ENCODE peak calls at places on chromosomes 7 and 10, in seven cellular contexts. One of them, this sample, is unnamed.

GRCh38 chr7:90825779-90826178 is 229.7 kb downstream of the CDK14 start:
- DNase-seq in T47D: no peak
- DNase-seq in D341Med: no peak
- DNase-seq in A673: peak; percentile 37
- DNase-seq in HFFc6: peak; percentile 66
- DNase-seq in activated naive CD8-positive, alpha-beta T cell treated with anti-CD3 and anti-CD28 coated beads, Interleukin-2, amount 10 ng/mL, durations not matched to agents 7 days and 5 days: no peak
- DNase-seq in EH: peak; percentile 85
- DNase-seq in this sample: no peak

GRCh38 chr10:25047902-25048301 is 31.5 kb downstream of the THNSL1 start:
- DNase-seq in T47D: no peak
- DNase-seq in D341Med: no peak
- DNase-seq in A673: no peak
- DNase-seq in HFFc6: peak; percentile 58
- DNase-seq in activated naive CD8-positive, alpha-beta T cell treated with anti-CD3 and anti-CD28 coated beads, Interleukin-2, amount 10 ng/mL, durations not matched to agents 7 days and 5 days: no peak
- DNase-seq in EH: peak; percentile 87
- DNase-seq in this sample: peak; percentile 61

GRCh38 chr10:71933651-71934050 is 30.5 kb upstream of the CHST3 start:
- DNase-seq in T47D: no peak
- DNase-seq in D341Med: no peak
- DNase-seq in A673: no peak
- DNase-seq in HFFc6: no peak
- DNase-seq in activated naive CD8-positive, alpha-beta T cell treated with anti-CD3 and anti-CD28 coated beads, Interleukin-2, amount 10 ng/mL, durations not matched to agents 7 days and 5 days: no peak
- DNase-seq in EH: no peak
- DNase-seq in this sample: no peak

GRCh38 chr7:55477781-55478374 is 94.4 kb downstream of the VOPP1 start:
- DNase-seq in T47D: no peak
- DNase-seq in D341Med: no peak
- DNase-seq in A673: no peak
- DNase-seq in HFFc6: peak; percentile 94
- DNase-seq in activated naive CD8-positive, alpha-beta T cell treated with anti-CD3 and anti-CD28 coated beads, Interleukin-2, amount 10 ng/mL, durations not matched to agents 7 days and 5 days: no peak
- DNase-seq in EH: peak; percentile 98
- DNase-seq in this sample: no peak

GRCh38 chr10:84469470-84469869 is 141.1 kb downstream of the CCSER2 start:
- DNase-seq in T47D: no peak
- DNase-seq in D341Med: no peak
- DNase-seq in A673: no peak
- DNase-seq in HFFc6: no peak
- DNase-seq in activated naive CD8-positive, alpha-beta T cell treated with anti-CD3 and anti-CD28 coated beads, Interleukin-2, amount 10 ng/mL, durations not matched to agents 7 days and 5 days: no peak
- DNase-seq in EH: peak; percentile 35
- DNase-seq in this sample: no peak

GRCh38 chr10:114518401-114519305 is 114.4 kb upstream of the AFAP1L2 start:
- DNase-seq in T47D: no peak
- DNase-seq in D341Med: no peak
- DNase-seq in A673: no peak
- DNase-seq in HFFc6: no peak
- DNase-seq in activated naive CD8-positive, alpha-beta T cell treated with anti-CD3 and anti-CD28 coated beads, Interleukin-2, amount 10 ng/mL, durations not matched to agents 7 days and 5 days: no peak
- DNase-seq in EH: no peak
- DNase-seq in this sample: no peak

GRCh38 chr10:8229153-8229552 is 174.7 kb downstream of the GATA3 start:
- DNase-seq in T47D: no peak
- DNase-seq in D341Med: no peak
- DNase-seq in A673: no peak
- DNase-seq in HFFc6: no peak
- DNase-seq in activated naive CD8-positive, alpha-beta T cell treated with anti-CD3 and anti-CD28 coated beads, Interleukin-2, amount 10 ng/mL, durations not matched to agents 7 days and 5 days: no peak
- DNase-seq in EH: no peak
- DNase-seq in this sample: no peak

GRCh38 chr7:8638076-8638475 is 204.7 kb downstream of the NXPH1 start:
- DNase-seq in T47D: peak; percentile 7
- DNase-seq in D341Med: peak; percentile 42
- DNase-seq in A673: no peak
- DNase-seq in HFFc6: no peak
- DNase-seq in activated naive CD8-positive, alpha-beta T cell treated with anti-CD3 and anti-CD28 coated beads, Interleukin-2, amount 10 ng/mL, durations not matched to agents 7 days and 5 days: no peak
- DNase-seq in EH: no peak
- DNase-seq in this sample: no peak

GRCh38 chr10:112783653-112784426 is 166.2 kb upstream of the TCF7L2 start:
- DNase-seq in T47D: no peak
- DNase-seq in D341Med: no peak
- DNase-seq in A673: no peak
- DNase-seq in HFFc6: no peak
- DNase-seq in activated naive CD8-positive, alpha-beta T cell treated with anti-CD3 and anti-CD28 coated beads, Interleukin-2, amount 10 ng/mL, durations not matched to agents 7 days and 5 days: no peak
- DNase-seq in EH: peak; percentile 15
- DNase-seq in this sample: no peak

GRCh38 chr7:118473271-118473670 is 248.8 kb downstream of the ANKRD7 start:
- DNase-seq in T47D: no peak
- DNase-seq in D341Med: no peak
- DNase-seq in A673: no peak
- DNase-seq in HFFc6: no peak
- DNase-seq in activated naive CD8-positive, alpha-beta T cell treated with anti-CD3 and anti-CD28 coated beads, Interleukin-2, amount 10 ng/mL, durations not matched to agents 7 days and 5 days: no peak
- DNase-seq in EH: no peak
- DNase-seq in this sample: no peak

GRCh38 chr10:103859161-103860141 is 4.1 kb upstream of the SH3PXD2A start:
- DNase-seq in T47D: peak; percentile 55
- DNase-seq in D341Med: peak; percentile 60
- DNase-seq in A673: peak; percentile 86
- DNase-seq in HFFc6: peak; percentile 63
- DNase-seq in activated naive CD8-positive, alpha-beta T cell treated with anti-CD3 and anti-CD28 coated beads, Interleukin-2, amount 10 ng/mL, durations not matched to agents 7 days and 5 days: no peak
- DNase-seq in EH: peak; percentile 76
- DNase-seq in this sample: peak; percentile 75

GRCh38 chr10:98299341-98299740 is 31.3 kb upstream of the LOXL4 start:
- DNase-seq in T47D: peak; percentile 48
- DNase-seq in D341Med: no peak
- DNase-seq in A673: no peak
- DNase-seq in HFFc6: no peak
- DNase-seq in activated naive CD8-positive, alpha-beta T cell treated with anti-CD3 and anti-CD28 coated beads, Interleukin-2, amount 10 ng/mL, durations not matched to agents 7 days and 5 days: no peak
- DNase-seq in EH: peak; percentile 51
- DNase-seq in this sample: no peak

GRCh38 chr10:4134701-4135100 is 349.7 kb upstream of the KLF6 start:
- DNase-seq in T47D: no peak
- DNase-seq in D341Med: no peak
- DNase-seq in A673: no peak
- DNase-seq in HFFc6: no peak
- DNase-seq in activated naive CD8-positive, alpha-beta T cell treated with anti-CD3 and anti-CD28 coated beads, Interleukin-2, amount 10 ng/mL, durations not matched to agents 7 days and 5 days: no peak
- DNase-seq in EH: no peak
- DNase-seq in this sample: no peak

GRCh38 chr7:16428672-16429071 is 7.3 kb upstream of the CRPPA start:
- DNase-seq in T47D: no peak
- DNase-seq in D341Med: no peak
- DNase-seq in A673: no peak
- DNase-seq in HFFc6: peak; percentile 81
- DNase-seq in activated naive CD8-positive, alpha-beta T cell treated with anti-CD3 and anti-CD28 coated beads, Interleukin-2, amount 10 ng/mL, durations not matched to agents 7 days and 5 days: no peak
- DNase-seq in EH: peak; percentile 90
- DNase-seq in this sample: no peak

GRCh38 chr10:14074062-14074884 is 256.5 kb downstream of the FRMD4A start:
- DNase-seq in T47D: peak; percentile 43
- DNase-seq in D341Med: no peak
- DNase-seq in A673: peak; percentile 88
- DNase-seq in HFFc6: peak; percentile 100
- DNase-seq in activated naive CD8-positive, alpha-beta T cell treated with anti-CD3 and anti-CD28 coated beads, Interleukin-2, amount 10 ng/mL, durations not matched to agents 7 days and 5 days: no peak
- DNase-seq in EH: peak; percentile 100
- DNase-seq in this sample: peak; percentile 57